ENCODE peak calls at places on chromosome 12, in five cellular contexts. P is astrocyte of the spinal cord, F is cardiac muscle cell, Q is epithelial cell of esophagus, M is kidney. J is an unnamed sample.

GRCh38 chr12:131250028-131250950 is 296.6 kb downstream of the ADGRD1 start:
- DNase-seq in P (no peak), F (no peak), Q (no peak), M (peak), J (no peak)

GRCh38 chr12:6141048-6141447 is 16.6 kb upstream of the VWF start:
- DNase-seq in P (peak), F (no peak), Q (no peak), M (no peak), J (peak)

GRCh38 chr12:4031703-4032291 is 158.6 kb upstream of the PARP11 start:
- DNase-seq in P (no peak), F (no peak), Q (peak), M (no peak), J (peak)

GRCh38 chr12:30977537-30978349 is 51.2 kb downstream of the TSPAN11 start:
- DNase-seq in P (no peak), F (no peak), Q (no peak), M (no peak), J (no peak)

GRCh38 chr12:6914246-6914947 is at the start of gene ENO2:
- DNase-seq in P (peak), F (peak), Q (peak), M (peak), J (peak)

GRCh38 chr12:100372846-100373245 is 16.0 kb downstream of the SLC17A8 start:
- DNase-seq in P (no peak), F (peak), Q (no peak), M (no peak), J (no peak)

GRCh38 chr12:76698966-76699365 is 64.9 kb upstream of the ZDHHC17 start:
- DNase-seq in P (no peak), F (no peak), Q (no peak), M (no peak), J (no peak)

GRCh38 chr12:26863515-26863914 is 30.5 kb upstream of the ITPR2 start:
- DNase-seq in P (no peak), F (no peak), Q (peak), M (no peak), J (no peak)

GRCh38 chr12:89544730-89545184 is 18.9 kb upstream of the POC1B start:
- DNase-seq in P (peak), F (peak), Q (no peak), M (peak), J (peak)

GRCh38 chr12:71440393-71441349 is 1.1 kb downstream of the LGR5 start:
- DNase-seq in P (no peak), F (peak), Q (peak), M (no peak), J (peak)

GRCh38 chr12:106223485-106224391 is 24.1 kb downstream of the CKAP4 start:
- DNase-seq in P (peak), F (peak), Q (peak), M (peak), J (peak)

GRCh38 chr12:28535216-28535615 is 345.0 kb downstream of the CCDC91 start:
- DNase-seq in P (peak), F (no peak), Q (peak), M (no peak), J (peak)

GRCh38 chr12:124681779-124682391 is 114.5 kb upstream of the NCOR2 start:
- DNase-seq in P (peak), F (no peak), Q (peak), M (peak), J (peak)

GRCh38 chr12:109547286-109547685 is 26.0 kb downstream of the MMAB start:
- DNase-seq in P (no peak), F (no peak), Q (no peak), M (no peak), J (no peak)

GRCh38 chr12:46391630-46392029 is 19.1 kb upstream of the SLC38A2 start:
- DNase-seq in P (peak), F (no peak), Q (no peak), M (no peak), J (peak)

GRCh38 chr12:26830358-26830757 is 2.6 kb downstream of the ITPR2 start:
- DNase-seq in P (no peak), F (no peak), Q (no peak), M (no peak), J (no peak)

GRCh38 chr12:130658106-130658505 is 58.0 kb downstream of the RIMBP2 start:
- DNase-seq in P (no peak), F (no peak), Q (no peak), M (peak), J (no peak)

GRCh38 chr12:127411141-127411915 is 855.6 kb upstream of the TMEM132C start:
- DNase-seq in P (no peak), F (no peak), Q (no peak), M (no peak), J (no peak)

GRCh38 chr12:62698701-62699101 is 232.1 kb downstream of the MON2 start:
- DNase-seq in P (peak), F (no peak), Q (peak), M (no peak), J (peak)

GRCh38 chr12:106211973-106212372 is 35.8 kb downstream of the CKAP4 start:
- DNase-seq in P (no peak), F (no peak), Q (no peak), M (no peak), J (no peak)

GRCh38 chr12:97181571-97182265 is 274.7 kb downstream of the NEDD1 start:
- DNase-seq in P (no peak), F (no peak), Q (no peak), M (no peak), J (no peak)

GRCh38 chr12:5789469-5789968 is 155.5 kb downstream of the ANO2 start:
- DNase-seq in P (no peak), F (peak), Q (peak), M (no peak), J (no peak)

GRCh38 chr12:11780521-11781101 is 131.1 kb downstream of the ETV6 start:
- DNase-seq in P (no peak), F (no peak), Q (no peak), M (no peak), J (no peak)

GRCh38 chr12:68163546-68164210 is 4.1 kb upstream of the IFNG start:
- DNase-seq in P (no peak), F (no peak), Q (no peak), M (no peak), J (peak)

GRCh38 chr12:121516437-121517011 is 64.3 kb downstream of the KDM2B start:
- DNase-seq in P (no peak), F (no peak), Q (no peak), M (no peak), J (no peak)

GRCh38 chr12:27623645-27624044 is 72.6 kb upstream of the REP15 start:
- DNase-seq in P (peak), F (no peak), Q (peak), M (no peak), J (no peak)

GRCh38 chr12:54357802-54358619 is 6.3 kb downstream of the GPR84 start:
- DNase-seq in P (no peak), F (no peak), Q (no peak), M (no peak), J (no peak)

GRCh38 chr12:118193958-118194357 is 58.0 kb downstream of the PEBP1 start:
- DNase-seq in P (no peak), F (no peak), Q (no peak), M (no peak), J (no peak)

GRCh38 chr12:88496429-88497190 is 83.7 kb downstream of the KITLG start:
- DNase-seq in P (no peak), F (no peak), Q (no peak), M (no peak), J (no peak)

GRCh38 chr12:55720894-55721444 is 776 bp downstream of the RDH5 start:
- DNase-seq in P (peak), F (no peak), Q (peak), M (peak), J (peak)
- TF ChIP-seq CTCF in P (peak), F (peak), Q (peak), M (peak), J (peak)

GRCh38 chr12:50926415-50926814 is 25.9 kb upstream of the HIGD1C start:
- DNase-seq in P (no peak), F (no peak), Q (no peak), M (no peak), J (no peak)

GRCh38 chr12:50927766-50928224 is 24.5 kb upstream of the HIGD1C start:
- DNase-seq in P (no peak), F (no peak), Q (no peak), M (no peak), J (no peak)

GRCh38 chr12:50927356-50927755 is 25.0 kb upstream of the HIGD1C start:
- DNase-seq in P (no peak), F (no peak), Q (no peak), M (no peak), J (no peak)

GRCh38 chr12:50929831-50930230 is 22.5 kb upstream of the HIGD1C start:
- DNase-seq in P (no peak), F (no peak), Q (no peak), M (no peak), J (no peak)

DNA sequence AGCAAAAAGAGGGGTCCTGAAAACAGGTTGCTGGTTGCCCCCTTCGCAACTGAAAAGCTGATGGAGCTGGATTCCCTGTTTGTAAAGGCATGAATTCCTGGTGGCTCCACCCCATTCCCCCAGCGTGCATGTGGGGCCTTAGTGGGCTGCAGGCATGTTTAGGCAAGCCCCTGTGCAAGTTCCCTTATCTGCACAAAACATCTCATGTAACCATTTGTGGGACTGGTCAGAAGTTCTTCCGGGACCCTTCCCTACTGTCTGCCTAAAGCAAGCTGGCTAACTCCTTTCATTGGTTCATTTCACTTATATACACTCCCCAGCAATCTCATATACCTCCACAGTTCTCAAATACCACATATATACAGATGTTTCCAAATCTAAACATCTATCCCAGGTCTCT is 24.0 kb upstream of the HIGD1C start:
- DNase-seq in P (no peak), F (no peak), Q (peak), M (no peak), J (no peak)
- H3K4me3 ChIP-seq in P (no peak), F (no peak), Q (peak), M (peak), J (peak)

DNA sequence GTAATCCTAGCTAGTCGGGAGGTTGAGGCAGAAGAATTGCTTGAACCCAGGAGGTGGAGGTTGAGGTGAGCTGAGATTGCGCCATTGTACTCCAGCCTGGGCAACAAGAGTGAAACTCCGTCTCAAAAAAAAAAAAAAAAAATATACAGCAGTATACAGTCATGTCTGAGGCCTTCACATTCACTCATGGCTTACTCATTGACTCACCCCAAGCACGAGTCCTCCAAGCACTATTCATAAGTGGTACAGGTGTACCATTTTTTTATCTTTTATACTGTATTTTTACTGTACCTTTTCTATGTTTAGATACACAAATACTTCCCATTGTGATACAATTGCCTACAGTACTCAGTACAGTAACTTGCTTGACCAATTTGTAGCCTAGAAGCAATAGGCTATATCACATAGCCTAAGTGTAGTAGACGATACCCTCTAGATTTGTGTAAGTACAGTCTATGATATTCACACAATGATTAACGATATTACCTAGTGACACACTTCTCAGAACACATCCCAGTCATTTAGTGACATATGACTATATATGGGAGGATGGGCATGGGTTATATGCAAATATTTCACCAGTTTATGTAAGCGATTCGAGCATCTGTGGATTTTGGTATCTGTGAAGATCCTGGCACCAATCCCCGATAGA is 12.2 kb downstream of the LLPH start:
- DNase-seq in P (no peak), F (no peak), Q (peak), M (no peak), J (no peak)
- TF ChIP-seq CTCF in P (no peak), F (no peak), Q (no peak), M (no peak), J (no peak)

GRCh38 chr12:53343449-53343848 is 7.3 kb upstream of the SP7 start:
- DNase-seq in P (no peak), F (no peak), Q (no peak), M (no peak), J (no peak)

GRCh38 chr12:53343978-53344377 is 7.8 kb upstream of the SP7 start:
- DNase-seq in P (no peak), F (no peak), Q (no peak), M (no peak), J (no peak)

GRCh38 chr12:53344487-53344823 is 8.3 kb upstream of the SP7 start:
- DNase-seq in P (no peak), F (no peak), Q (no peak), M (no peak), J (no peak)

GRCh38 chr12:53344824-53345485 is 8.8 kb upstream of the SP7 start:
- DNase-seq in P (peak), F (peak), Q (peak), M (peak), J (peak)

DNA sequence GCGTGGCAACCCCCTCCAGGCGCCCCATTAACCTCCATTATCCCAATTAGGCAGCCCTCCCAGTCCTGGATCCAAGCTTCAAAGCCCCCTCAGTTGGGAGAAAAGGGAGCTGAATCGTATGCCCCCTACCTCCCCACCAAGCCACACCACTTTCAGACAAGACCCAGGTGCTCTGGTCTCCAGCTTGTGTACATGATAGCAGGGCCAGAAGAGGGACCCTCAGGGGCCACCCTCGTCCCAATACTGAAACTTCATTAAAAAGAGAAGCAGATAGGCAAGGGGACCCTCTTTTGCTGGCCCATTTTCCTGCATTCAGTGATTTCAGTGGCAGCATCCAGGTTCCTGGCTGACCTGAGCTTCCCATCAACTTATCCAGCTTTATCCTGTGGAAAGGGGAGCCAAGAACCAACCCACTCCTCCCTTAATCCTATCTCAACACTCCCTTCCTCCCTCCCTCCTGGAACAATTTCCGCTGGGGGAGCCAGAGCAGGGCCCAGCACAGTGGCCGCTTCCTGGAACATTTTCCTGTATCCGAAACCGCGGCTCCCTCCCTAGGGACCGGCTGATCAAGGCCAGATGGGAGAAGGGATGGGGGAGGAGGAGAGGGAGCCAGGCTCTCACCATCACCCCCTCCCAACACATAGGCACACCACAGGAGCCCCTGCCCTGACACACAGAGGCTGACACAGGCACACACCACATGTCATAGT is 9.5 kb upstream of the SP7 start:
- DNase-seq in P (no peak), F (no peak), Q (no peak), M (peak), J (peak)
- H3K4me3 ChIP-seq in P (peak), F (no peak), Q (no peak), M (no peak), J (peak)

DNA sequence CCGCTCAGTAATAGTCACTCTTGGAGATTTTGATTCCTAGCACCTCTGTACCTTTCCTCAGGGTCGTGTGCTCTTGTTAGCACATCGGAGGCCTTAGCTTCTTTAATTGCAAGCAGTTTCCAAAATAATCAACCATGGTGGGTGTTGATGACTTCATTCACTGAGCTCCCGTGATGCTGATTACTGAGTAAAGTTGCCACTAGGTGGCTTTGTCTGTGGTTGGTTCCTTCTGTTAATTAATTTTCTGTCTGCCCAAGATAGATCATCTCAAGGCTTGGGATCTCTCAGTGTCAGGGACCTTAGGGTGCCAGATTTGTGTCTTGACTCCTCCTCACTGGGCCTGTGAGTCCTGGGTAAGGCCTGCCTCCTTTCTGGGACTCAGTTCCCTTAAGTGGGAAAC is 54.3 kb downstream of the PTPN11 start:
- DNase-seq in P (no peak), F (no peak), Q (peak), M (no peak), J (no peak)
- TF ChIP-seq CTCF in P (peak), F (no peak), Q (no peak), M (no peak), J (peak)

GRCh38 chr12:25051583-25052190 is 102.8 kb upstream of the BCAT1 start:
- DNase-seq in P (no peak), F (no peak), Q (no peak), M (no peak), J (no peak)
- H3K4me3 ChIP-seq in P (no peak), F (no peak), Q (no peak), M (no peak), J (no peak)

DNA sequence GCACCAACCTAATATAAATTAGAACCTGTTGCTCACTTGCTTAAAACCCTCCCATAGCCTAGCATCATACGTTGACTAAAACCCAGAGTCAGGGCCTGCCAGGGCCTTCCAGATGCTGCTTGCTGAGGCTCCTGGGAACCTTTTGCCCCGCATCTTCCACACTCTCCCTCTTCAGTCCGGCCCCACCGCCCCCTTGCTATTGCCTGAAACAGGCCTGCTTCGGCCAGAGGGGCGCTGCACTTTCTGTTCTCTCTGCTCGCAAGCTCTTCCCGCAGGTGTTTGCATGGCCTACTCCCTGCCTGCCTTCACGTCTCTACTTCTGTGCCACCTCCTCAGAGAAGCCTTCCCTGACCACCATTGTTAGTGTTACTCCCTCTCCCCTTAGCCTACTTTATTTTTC is 13.7 kb upstream of the TCTN2 start:
- DNase-seq in P (no peak), F (no peak), Q (no peak), M (no peak), J (no peak)
- TF ChIP-seq CTCF in P (no peak), F (no peak), Q (no peak), M (no peak), J (no peak)

DNA sequence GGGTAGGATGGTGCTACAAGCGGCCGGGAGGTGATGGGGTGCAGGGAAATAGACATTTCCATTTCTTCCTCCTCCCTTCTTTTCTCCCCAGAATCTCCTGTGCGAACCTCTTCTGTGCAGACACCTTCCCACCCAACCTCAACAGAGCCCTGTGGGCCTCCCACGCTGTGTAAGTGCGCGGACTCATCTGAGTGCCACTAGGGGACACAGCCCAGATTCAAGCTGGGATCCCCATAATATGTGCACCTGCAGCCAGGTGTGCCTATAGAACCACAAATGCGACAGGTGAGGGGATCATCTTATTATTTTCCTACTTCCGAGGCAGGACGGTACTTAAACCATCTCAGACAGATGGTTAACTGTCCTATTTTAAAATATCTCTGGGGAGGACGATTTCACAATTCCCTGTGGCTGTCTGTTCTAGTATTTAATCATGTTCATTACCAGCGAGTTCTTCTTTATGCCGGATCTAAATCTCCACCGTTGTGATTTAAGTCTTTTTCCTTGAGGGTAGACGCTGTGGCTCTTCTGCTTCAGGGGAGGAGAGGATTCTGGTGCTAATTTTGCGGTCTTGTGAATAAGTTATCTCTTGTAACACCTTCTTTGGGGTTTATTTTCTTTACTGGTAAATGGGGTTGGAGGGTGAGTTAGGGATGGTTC is 17.2 kb upstream of the CACNA1C start:
- DNase-seq in P (no peak), F (no peak), Q (no peak), M (no peak), J (no peak)
- H3K4me3 ChIP-seq in P (peak), F (no peak), Q (no peak), M (peak), J (peak)